ENCODE peak calls at places on chromosomes 4 and X, in six cellular contexts. F, Q, N, E, T and J are unnamed samples.

GRCh38 chrX:3663576-3664290 is 49.7 kb downstream of the PRKX start:
- ATAC-seq in Q (no peak), N (no peak), E (peak; percentile 70), T (no peak), F (peak; percentile 63), J (peak; percentile 65)

GRCh38 chrX:71515039-71515398 is 17.9 kb upstream of the OGT start:
- ATAC-seq in Q (no peak), N (no peak), T (no peak), E (no peak), F (no peak), J (no peak)

GRCh38 chrX:148658115-148658725 is 157.8 kb downstream of the AFF2 start:
- ATAC-seq in E (no peak), T (no peak), N (no peak), Q (no peak), F (no peak), J (no peak)

GRCh38 chrX:130906776-130907175 is 3.8 kb upstream of the ENOX2 start:
- ATAC-seq in E (no peak), N (no peak), F (no peak), T (no peak), Q (no peak), J (no peak)

GRCh38 chrX:118437283-118437682 is 58.3 kb upstream of the DOCK11 start:
- ATAC-seq in N (no peak), T (no peak), E (no peak), Q (no peak), F (no peak), J (no peak)

GRCh38 chrX:68829594-68830485 is 1.0 kb downstream of the EFNB1 start:
- ATAC-seq in Q (peak; percentile 46), F (peak; percentile 41), N (peak; percentile 9), E (peak; percentile 27), T (peak; percentile 16), J (no peak)

GRCh38 chr4:151809716-151810115 is 48.9 kb upstream of the GATB start:
- ATAC-seq in Q (no peak), F (no peak), N (no peak), T (no peak), E (no peak), J (no peak)

GRCh38 chr4:108107729-108108382 is 60.9 kb downstream of the LEF1 start:
- ATAC-seq in N (peak; percentile 78), E (peak; percentile 30), T (no peak), F (no peak), Q (no peak), J (no peak)

GRCh38 chr4:40933272-40934053 is 183.7 kb downstream of the NSUN7 start:
- ATAC-seq in T (no peak), Q (no peak), E (no peak), N (no peak), F (peak; percentile 29), J (peak; percentile 19)

GRCh38 chr4:185892165-185892564 is 80.2 kb upstream of the SORBS2 start:
- ATAC-seq in Q (no peak), N (no peak), E (no peak), F (no peak), T (no peak), J (no peak)

GRCh38 chrX:72029473-72030411 is 102.0 kb downstream of the RTL5 start:
- ATAC-seq in N (no peak), F (no peak), E (no peak), Q (peak; percentile 88), T (peak; percentile 50), J (peak; percentile 30)

GRCh38 chr4:153112071-153112460 is 92.2 kb upstream of the TRIM2 start:
- ATAC-seq in E (no peak), T (no peak), Q (no peak), F (no peak), N (no peak), J (no peak)

GRCh38 chr4:52889354-52889753 is 27.2 kb downstream of the RASL11B start:
- ATAC-seq in F (no peak), Q (no peak), N (no peak), T (no peak), E (no peak), J (no peak)

GRCh38 chrX:136028383-136028984 is 43.2 kb downstream of the SLC9A6 start:
- ATAC-seq in F (peak; percentile 70), N (peak; percentile 75), T (no peak), Q (peak; percentile 86), E (peak; percentile 81), J (peak; percentile 58)

GRCh38 chrX:129726307-129727111 is 12.3 kb upstream of the XPNPEP2 start:
- ATAC-seq in Q (peak; percentile 97), T (peak; percentile 83), E (peak; percentile 83), N (peak; percentile 91), F (peak; percentile 78), J (peak; percentile 27)

GRCh38 chrX:71543316-71543715 is 10.4 kb downstream of the OGT start:
- ATAC-seq in T (no peak), N (no peak), Q (peak; percentile 54), F (peak; percentile 53), E (peak; percentile 4), J (peak; percentile 46)

GRCh38 chr4:65968873-65969272 is 298.6 kb upstream of the EPHA5 start:
- ATAC-seq in T (peak; percentile 56), N (no peak), F (no peak), E (no peak), Q (no peak), J (no peak)

GRCh38 chrX:17062065-17062464 is 115.6 kb downstream of the REPS2 start:
- ATAC-seq in Q (no peak), E (peak; percentile 77), T (no peak), F (no peak), N (no peak), J (no peak)

GRCh38 chr4:107837298-107837697 is 12.6 kb downstream of the SGMS2 start:
- ATAC-seq in Q (no peak), T (no peak), E (no peak), N (no peak), F (peak; percentile 67), J (no peak)

GRCh38 chrX:97000682-97001393 is 117.1 kb downstream of the RPA4 start:
- ATAC-seq in F (no peak), Q (no peak), E (no peak), T (no peak), N (no peak), J (no peak)

GRCh38 chr4:157572951-157573350 is 352.4 kb downstream of the GRIA2 start:
- ATAC-seq in F (no peak), T (no peak), E (no peak), Q (no peak), N (no peak), J (no peak)

GRCh38 chr4:162408309-162408708 is 244.5 kb upstream of the FSTL5 start:
- ATAC-seq in Q (no peak), N (no peak), T (no peak), E (no peak), F (peak; percentile 36), J (peak; percentile 25)

GRCh38 chrX:117996918-117997480 is 119.6 kb downstream of the KLHL13 start:
- ATAC-seq in Q (no peak), N (no peak), E (peak; percentile 32), T (no peak), F (no peak), J (no peak)

GRCh38 chr4:19478791-19479190 is 772.9 kb upstream of the SLIT2 start:
- ATAC-seq in T (no peak), E (no peak), Q (no peak), F (no peak), N (no peak), J (no peak)

GRCh38 chr4:80875642-80876041 is 154.9 kb upstream of the BMP3 start:
- ATAC-seq in Q (no peak), F (no peak), E (peak; percentile 95), T (no peak), N (no peak), J (no peak)

GRCh38 chrX:44669626-44670025 is 127.0 kb upstream of the FUNDC1 start:
- ATAC-seq in F (no peak), E (no peak), T (no peak), Q (no peak), N (no peak), J (no peak)

GRCh38 chr4:147837435-147837834 is 105.5 kb downstream of the ARHGAP10 start:
- ATAC-seq in E (peak; percentile 86), Q (peak; percentile 93), N (peak; percentile 65), T (peak; percentile 90), F (no peak), J (peak; percentile 31)

GRCh38 chr4:54942735-54943134 is 182.7 kb downstream of the KDR start:
- ATAC-seq in F (no peak), Q (no peak), N (no peak), E (no peak), T (no peak), J (no peak)

GRCh38 chrX:9515464-9515863 is 50.6 kb downstream of the TBL1X start:
- ATAC-seq in N (peak; percentile 13), T (no peak), F (no peak), E (no peak), Q (no peak), J (no peak)

GRCh38 chr4:7043521-7044414 is 596 bp downstream of the TADA2B start:
- ATAC-seq in N (peak; percentile 32), F (peak; percentile 22), Q (peak; percentile 45), T (peak; percentile 17), E (peak; percentile 42), J (peak; percentile 19)
- TF ChIP-seq POLR2A in N (no peak), F (peak; percentile 28), Q (no peak), T (no peak), E (peak; percentile 73), J (peak; percentile 3)

GRCh38 chr4:123398151-123398802 is 1.7 kb downstream of the SPRY1 start:
- ATAC-seq in E (peak; percentile 79), Q (peak; percentile 86), F (peak; percentile 85), T (peak; percentile 70), N (peak; percentile 87), J (peak; percentile 82)
- TF ChIP-seq EP300 in E (no peak), Q (no peak), F (no peak), T (no peak), N (no peak), J (no peak)

GRCh38 chr4:174137698-174138097 is 145.8 kb downstream of the FBXO8 start:
- ATAC-seq in E (no peak), T (no peak), Q (no peak), F (no peak), N (no peak), J (no peak)

GRCh38 chr4:174133525-174133924 is 149.9 kb downstream of the FBXO8 start:
- ATAC-seq in N (no peak), Q (no peak), F (no peak), E (no peak), T (no peak), J (no peak)

GRCh38 chr4:174134361-174134760 is 149.1 kb downstream of the FBXO8 start:
- ATAC-seq in N (no peak), F (no peak), Q (no peak), T (no peak), E (no peak), J (no peak)

GRCh38 chr4:174135530-174135929 is 147.9 kb downstream of the FBXO8 start:
- ATAC-seq in F (no peak), E (no peak), T (no peak), N (no peak), Q (no peak), J (no peak)

DNA sequence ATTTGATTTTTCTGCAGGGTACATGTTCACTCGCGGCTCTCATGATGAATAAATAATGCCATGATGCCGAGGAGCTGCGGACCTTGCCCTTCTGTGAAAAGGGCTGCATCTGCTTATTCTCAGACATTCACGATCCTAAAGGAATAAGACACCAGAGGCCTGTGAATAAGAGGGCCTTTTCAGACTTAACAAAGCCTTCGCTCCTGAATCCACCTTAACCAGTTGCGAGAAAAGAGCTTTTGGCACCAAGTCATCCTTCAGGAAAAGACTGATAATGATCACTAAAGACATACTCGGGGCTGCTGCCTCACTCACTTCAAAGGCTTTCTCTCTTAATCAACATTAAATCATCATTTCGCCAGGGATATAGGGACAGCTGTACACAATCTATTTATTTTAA is 147.5 kb downstream of the FBXO8 start:
- ATAC-seq in T (no peak), N (peak; percentile 33), Q (no peak), E (no peak), F (no peak), J (peak; percentile 60)
- H3K4me3 ChIP-seq in T (no peak overlapping the region), N (peak overlapping the region; percentile 6), Q (no peak overlapping the region), E (no peak overlapping the region), F (peak overlapping the region; percentile 15), J (peak overlapping the region; percentile 55)

GRCh38 chr4:170853422-170854021 is 763.8 kb upstream of the AADAT start:
- ATAC-seq in N (no peak), F (no peak), T (peak; percentile 81), E (peak; percentile 82), Q (peak; percentile 54), J (no peak)
- TF ChIP-seq POLR2A in N (no peak), F (no peak), T (no peak), E (no peak), Q (no peak), J (no peak)